ENCODE peak calls at places on chromosomes 3 and 15, in five cellular contexts. F is cardiac fibroblast, A is pulmonary artery endothelial cell, C is RWPE2, D is heart left ventricle. H is an unnamed sample.

GRCh38 chr3:62873672-62874397 is 1.4 kb downstream of the CADPS start:
- DNase-seq in D (peak), A (no peak), F (no peak), C (no peak), H (no peak)

GRCh38 chr3:112360574-112360973 is 27.6 kb downstream of the CD200 start:
- DNase-seq in C (no peak), F (peak), A (no peak), D (no peak), H (no peak)

GRCh38 chr3:52436500-52437106 is 8.3 kb downstream of the SEMA3G start:
- DNase-seq in F (peak), D (peak), A (no peak), C (no peak), H (no peak)

GRCh38 chr3:167821248-167821805 is 85.8 kb downstream of the SERPINI1 start:
- DNase-seq in C (peak), A (no peak), F (no peak), D (no peak), H (no peak)

GRCh38 chr3:190169877-190170276 is 49.2 kb upstream of the P3H2 start:
- DNase-seq in C (no peak), F (no peak), D (no peak), A (no peak), H (no peak)

GRCh38 chr15:58453931-58454793 is 22.4 kb downstream of the LIPC start:
- DNase-seq in C (no peak), D (no peak), A (no peak), F (no peak), H (no peak)

GRCh38 chr3:52886049-52886730 is 11.2 kb downstream of the STIMATE start:
- DNase-seq in D (no peak), F (no peak), A (no peak), C (no peak), H (no peak)

GRCh38 chr15:44584162-44584749 is 47.3 kb downstream of the EIF3J start:
- DNase-seq in F (peak), D (peak), C (no peak), A (peak), H (no peak)

GRCh38 chr3:149243540-149243939 is 21.9 kb upstream of the CP start:
- DNase-seq in A (no peak), D (no peak), C (no peak), F (no peak), H (no peak)

GRCh38 chr15:31254431-31255175 is 72.0 kb upstream of the KLF13 start:
- DNase-seq in D (no peak), A (no peak), C (peak), F (peak), H (peak)

GRCh38 chr3:185880600-185880999 is 55.8 kb upstream of the IGF2BP2 start:
- DNase-seq in F (no peak), C (no peak), D (no peak), A (no peak), H (no peak)

GRCh38 chr3:194327030-194327413 is 24.1 kb downstream of the CPN2 start:
- DNase-seq in F (no peak), D (no peak), A (no peak), C (peak), H (no peak)

GRCh38 chr3:148591525-148591924 is 106.2 kb upstream of the AGTR1 start:
- DNase-seq in C (no peak), D (no peak), A (no peak), F (no peak), H (no peak)

GRCh38 chr15:71118881-71119632 is 3.8 kb downstream of the THSD4 start:
- DNase-seq in A (no peak), D (no peak), F (no peak), C (no peak), H (no peak)

GRCh38 chr15:41564960-41565502 is 6.0 kb downstream of the TYRO3 start:
- DNase-seq in D (no peak), F (no peak), C (peak), A (no peak), H (no peak)

GRCh38 chr15:40380636-40381035 is 1.9 kb upstream of the KNSTRN start:
- DNase-seq in A (no peak), F (no peak), C (no peak), D (no peak), H (no peak)

GRCh38 chr3:34109846-34110245 is 311.4 kb downstream of the PDCD6IP start:
- DNase-seq in C (no peak), F (no peak), D (no peak), A (no peak), H (no peak)

GRCh38 chr3:194685723-194686413 is at the start of gene FAM43A:
- DNase-seq in D (peak), A (peak), F (peak), C (peak), H (peak)

H was measured in smooth muscle cell of the brain vasculature.